ENCODE peak calls at places on chromosomes 7 and 10, in four cellular contexts. X is glutamatergic neuron, V is T-cell, Q is iPS DF 19.7. J is an unnamed sample.

GRCh38 chr7:81175291-81175942 is 256.6 kb upstream of the SEMA3C start:
- DNase-seq in V (no peak), X (no peak), Q (no peak), J (no peak)

GRCh38 chr7:6392712-6393666 is 54.8 kb downstream of the DAGLB start:
- DNase-seq in Q (no peak), V (no peak), X (no peak), J (peak; percentile 19)

GRCh38 chr7:139914306-139914747 is 85.3 kb downstream of the TBXAS1 start:
- DNase-seq in X (no peak), V (no peak), Q (no peak), J (no peak)

GRCh38 chr10:103353281-103353680 is 2.3 kb upstream of the PCGF6 start:
- DNase-seq in X (no peak), Q (no peak), V (no peak), J (no peak)

GRCh38 chr10:16594106-16594505 is 72.4 kb upstream of the C1QL3 start:
- DNase-seq in V (no peak), X (no peak), Q (no peak), J (no peak)

GRCh38 chr10:74371696-74372095 is 220.7 kb downstream of the ADK start:
- DNase-seq in Q (no peak), V (no peak), X (no peak), J (no peak)

GRCh38 chr7:55409474-55410225 is 44.5 kb downstream of the LANCL2 start:
- DNase-seq in X (no peak), Q (no peak), V (no peak), J (no peak)

GRCh38 chr7:131895541-131896173 is 339.2 kb upstream of the PODXL start:
- DNase-seq in Q (no peak), X (no peak), V (no peak), J (no peak)

GRCh38 chr10:110644598-110645462 is 694 bp downstream of the RBM20 start:
- DNase-seq in X (no peak), Q (no peak), V (no peak), J (no peak)

GRCh38 chr10:46237815-46238510 is 48.8 kb upstream of the ANTXRL start:
- DNase-seq in Q (no peak), X (no peak), V (no peak), J (no peak)

GRCh38 chr10:16581202-16581601 is 59.5 kb upstream of the C1QL3 start:
- DNase-seq in V (no peak), X (no peak), Q (no peak), J (no peak)